ENCODE peak calls at places on chromosomes 16 and 17, in ten cellular contexts. K is tibial artery; A is GM23248; Y is heart left ventricle; H is lung; L is thoracic aorta; R is PC-9; X is fibroblast of lung; B is thyroid gland; U is CD4-positive, alpha-beta memory T cell. G is an unnamed sample. For H3K4me1, the result is how much of the 10 kb centered on the place peaks cover.

GRCh38 chr16:85480727-85481101 is 132.4 kb upstream of the GSE1 start:
- DNase-seq in K (no peak), U (no peak), A (no peak), X (no peak), H (no peak), Y (no peak), R (no peak), B (no peak), L (no peak), G (no peak)

GRCh38 chr17:72145972-72146755 is 25.3 kb downstream of the SOX9 start:
- DNase-seq in X (peak), R (no peak), U (no peak), K (no peak), H (no peak), L (no peak), Y (no peak), A (peak), B (no peak), G (no peak)

GRCh38 chr16:84672276-84673202 is 24.2 kb downstream of the KLHL36 start:
- DNase-seq in H (peak), K (peak), U (peak), R (peak), Y (peak), A (peak), L (peak), B (peak), X (peak), G (peak)

GRCh38 chr16:56911771-56912541 is 20.0 kb upstream of the HERPUD1 start:
- DNase-seq in R (no peak), Y (peak), K (peak), L (no peak), H (peak), B (no peak), X (peak), A (peak), U (no peak), G (peak)

GRCh38 chr16:4336701-4337539 is 14.2 kb downstream of the PAM16 start:
- DNase-seq in X (no peak), Y (no peak), H (no peak), K (peak), U (no peak), L (no peak), B (no peak), A (no peak), R (no peak), G (no peak)

GRCh38 chr16:57720142-57720575 is 15.4 kb upstream of the KATNB1 start:
- DNase-seq in L (no peak), U (peak), B (peak), X (peak), K (no peak), R (peak), Y (peak), A (peak), H (peak), G (peak)

GRCh38 chr16:4314532-4315184 is 1.2 kb upstream of the GLIS2 start:
- DNase-seq in H (no peak), L (no peak), U (peak), Y (no peak), A (peak), X (peak), K (peak), B (peak), R (no peak), G (peak)

GRCh38 chr17:39655105-39655504 is 10.0 kb upstream of the TCAP start:
- DNase-seq in B (no peak), K (no peak), U (no peak), L (no peak), A (no peak), X (no peak), R (no peak), Y (no peak), H (no peak), G (no peak)

GRCh38 chr17:79690988-79691836 is 39.5 kb upstream of the ENPP7 start:
- DNase-seq in X (no peak), Y (no peak), A (no peak), L (no peak), B (no peak), K (no peak), U (no peak), H (no peak), R (no peak), G (no peak)

GRCh38 chr16:12763517-12763916 is 40.2 kb downstream of the CPPED1 start:
- DNase-seq in A (no peak), L (no peak), X (peak), H (no peak), U (no peak), B (no peak), K (no peak), Y (no peak), R (no peak), G (no peak)

GRCh38 chr16:68711421-68712139 is 25.5 kb upstream of the CDH1 start:
- DNase-seq in X (no peak), L (no peak), H (no peak), B (no peak), Y (no peak), A (no peak), K (no peak), R (no peak), U (no peak), G (peak)

GRCh38 chr16:31242197-31242596 is 17.6 kb upstream of the ITGAM start:
- DNase-seq in X (no peak), R (no peak), K (no peak), B (no peak), U (no peak), A (peak), L (no peak), H (no peak), Y (no peak), G (no peak)

GRCh38 chr17:16171613-16172012 is 43.7 kb downstream of the NCOR1 start:
- DNase-seq in X (peak), K (no peak), B (no peak), A (no peak), R (peak), Y (no peak), U (no peak), H (peak), L (no peak), G (peak)

GRCh38 chr16:11148045-11148444 is 108.0 kb downstream of the SOCS1 start:
- DNase-seq in L (no peak), K (no peak), A (no peak), H (no peak), Y (no peak), X (no peak), B (no peak), R (no peak), U (no peak), G (no peak)

GRCh38 chr16:81204794-81205680 is 33.5 kb upstream of the BCO1 start:
- DNase-seq in R (no peak), K (no peak), X (peak), H (no peak), L (no peak), B (peak), U (peak), Y (no peak), A (peak), G (peak)

GRCh38 chr16:58128181-58128631 is 975 bp downstream of the CFAP20 start:
- DNase-seq in K (no peak), U (peak), X (no peak), R (no peak), Y (no peak), L (no peak), B (peak), H (no peak), A (peak), G (no peak)

GRCh38 chr16:66409156-66409555 is 17.9 kb upstream of the BEAN1 start:
- DNase-seq in Y (no peak), B (no peak), H (no peak), X (peak), K (no peak), R (no peak), L (no peak), U (no peak), A (peak), G (no peak)

GRCh38 chr17:65198653-65199382 is 61.6 kb downstream of the RGS9 start:
- DNase-seq in K (no peak), R (peak), H (no peak), Y (no peak), B (no peak), X (peak), A (peak), U (peak), L (no peak), G (no peak)

GRCh38 chr16:20954574-20954973 is 54.0 kb downstream of the LYRM1 start:
- DNase-seq in K (no peak), A (no peak), H (no peak), B (no peak), U (no peak), X (no peak), Y (no peak), L (no peak), R (no peak), G (no peak)

GRCh38 chr17:49315974-49316570 is 46.0 kb downstream of the ZNF652 start:
- DNase-seq in R (no peak), X (peak), A (peak), B (no peak), L (no peak), Y (no peak), H (no peak), U (no peak), K (no peak), G (no peak)

GRCh38 chr17:43010667-43011308 is 4.2 kb downstream of the IFI35 start:
- DNase-seq in A (no peak), R (peak), L (no peak), B (no peak), X (no peak), H (no peak), K (no peak), Y (no peak), U (no peak), G (peak)

GRCh38 chr16:6483634-6484033 is 849.0 kb upstream of the RBFOX1 start:
- DNase-seq in Y (no peak), R (no peak), U (no peak), A (no peak), B (no peak), L (no peak), X (no peak), H (no peak), K (no peak), G (no peak)

GRCh38 chr16:1707193-1707790 is 1.3 kb downstream of the MAPK8IP3 start:
- DNase-seq in H (no peak), A (peak), L (no peak), K (no peak), B (peak), R (no peak), U (no peak), X (peak), Y (no peak), G (peak)

GRCh38 chr16:83561876-83562275 is 245.9 kb upstream of the HSBP1 start:
- DNase-seq in H (no peak), R (no peak), K (no peak), A (peak), X (peak), L (no peak), U (no peak), Y (no peak), B (peak), G (no peak)

GRCh38 chr16:29712770-29713169 is 33.0 kb downstream of the C16orf54 start:
- DNase-seq in R (no peak), X (no peak), Y (no peak), H (no peak), B (no peak), K (no peak), L (no peak), U (no peak), A (no peak), G (no peak)

GRCh38 chr16:4675864-4676786 is 17.2 kb upstream of the NUDT16L1 start:
- DNase-seq in L (no peak), K (no peak), U (peak), X (no peak), R (no peak), H (no peak), B (no peak), Y (peak), A (no peak), G (no peak)

GRCh38 chr17:1143573-1143972 is 36.2 kb downstream of the ABR start:
- DNase-seq in H (no peak), Y (no peak), B (no peak), L (no peak), U (no peak), X (peak), R (no peak), A (peak), K (no peak), G (no peak)

GRCh38 chr17:40518401-40519088 is 17.1 kb upstream of the TNS4 start:
- DNase-seq in X (peak), L (no peak), B (no peak), H (no peak), Y (no peak), A (peak), K (peak), U (no peak), R (peak), G (no peak)

GRCh38 chr16:23571895-23572294 is 14.4 kb downstream of the UBFD1 start:
- DNase-seq in X (no peak), K (no peak), A (no peak), U (no peak), H (no peak), R (no peak), Y (no peak), B (no peak), L (no peak), G (no peak)

GRCh38 chr17:75024686-75025397 is 12.4 kb downstream of the MRPL58 start:
- DNase-seq in H (no peak), A (no peak), B (no peak), R (no peak), X (no peak), K (no peak), Y (no peak), L (no peak), U (peak), G (no peak)

GRCh38 chr16:4158143-4159093 is 42.2 kb upstream of the ADCY9 start:
- DNase-seq in H (no peak), A (no peak), Y (no peak), X (no peak), L (no peak), R (no peak), B (no peak), U (no peak), K (no peak), G (no peak)

GRCh38 chr16:76837872-76838271 is 353.1 kb upstream of the MON1B start:
- DNase-seq in A (no peak), X (no peak), Y (no peak), H (no peak), U (no peak), L (no peak), B (no peak), K (no peak), R (peak), G (no peak)

GRCh38 chr17:29870836-29871430 is 59.1 kb downstream of the SSH2 start:
- DNase-seq in R (no peak), K (no peak), A (no peak), B (peak), U (no peak), H (no peak), X (no peak), Y (no peak), L (no peak), G (no peak)

GRCh38 chr17:41354538-41354937 is 3.9 kb upstream of the KRT33A start:
- DNase-seq in R (no peak), U (no peak), H (no peak), K (no peak), X (no peak), Y (no peak), L (no peak), B (no peak), A (no peak), G (no peak)

GRCh38 chr17:30172560-30172959 is 55.9 kb downstream of the NSRP1 start:
- DNase-seq in U (no peak), R (no peak), H (no peak), Y (no peak), A (no peak), B (no peak), L (no peak), X (no peak), K (no peak), G (no peak)

GRCh38 chr17:62968445-62968923 is 2.4 kb downstream of the TANC2 start:
- DNase-seq in H (peak), L (no peak), K (no peak), B (peak), R (peak), X (peak), U (peak), Y (peak), A (peak), G (peak)

GRCh38 chr16:14495213-14496046 is 134.6 kb downstream of the PARN start:
- DNase-seq in K (no peak), B (no peak), L (no peak), H (no peak), U (no peak), Y (no peak), X (no peak), R (no peak), A (no peak), G (no peak)

GRCh38 chr16:47779201-47780016 is 318.3 kb downstream of the PHKB start:
- DNase-seq in R (no peak), Y (no peak), K (no peak), X (peak), A (peak), U (peak), L (no peak), H (no peak), B (no peak), G (no peak)

GRCh38 chr16:87201777-87202176 is 115.4 kb downstream of the C16orf95 start:
- DNase-seq in X (no peak), Y (no peak), R (no peak), K (peak), A (no peak), B (no peak), U (no peak), L (no peak), H (no peak), G (no peak)
- H3K27ac ChIP-seq in X (peak), Y (no peak), R (peak), K (peak), A (peak), B (no peak), U (no peak), L (peak), H (peak), G (no peak)

GRCh38 chr16:71899171-71899570 is 3.8 kb downstream of the IST1 start:
- DNase-seq in B (no peak), R (no peak), L (no peak), U (no peak), A (no peak), X (no peak), K (no peak), H (no peak), Y (no peak), G (no peak)
- H3K4me1 ChIP-seq in B (under half), R (under half), L (half or more), U (half or more), A (under half), X (under half), K (under half), H (under half), Y (under half), G (half or more)

GRCh38 chr17:81470270-81470943 is 42.2 kb downstream of the ACTG1 start:
- DNase-seq in B (no peak), H (no peak), X (no peak), A (no peak), K (no peak), U (no peak), R (no peak), Y (no peak), L (no peak), G (no peak)

GRCh38 chr17:81468765-81469121 is 43.9 kb downstream of the ACTG1 start:
- DNase-seq in R (no peak), U (no peak), X (no peak), H (no peak), L (no peak), K (no peak), Y (no peak), A (no peak), B (no peak), G (no peak)

GRCh38 chr17:81468111-81468764 is 44.4 kb downstream of the ACTG1 start:
- DNase-seq in Y (no peak), B (no peak), H (no peak), K (no peak), U (no peak), L (no peak), X (no peak), R (no peak), A (no peak), G (no peak)

GRCh38 chr17:81470944-81471803 is 41.4 kb downstream of the ACTG1 start:
- DNase-seq in R (no peak), H (no peak), U (no peak), X (peak), K (no peak), Y (no peak), A (peak), L (no peak), B (no peak), G (no peak)

DNA sequence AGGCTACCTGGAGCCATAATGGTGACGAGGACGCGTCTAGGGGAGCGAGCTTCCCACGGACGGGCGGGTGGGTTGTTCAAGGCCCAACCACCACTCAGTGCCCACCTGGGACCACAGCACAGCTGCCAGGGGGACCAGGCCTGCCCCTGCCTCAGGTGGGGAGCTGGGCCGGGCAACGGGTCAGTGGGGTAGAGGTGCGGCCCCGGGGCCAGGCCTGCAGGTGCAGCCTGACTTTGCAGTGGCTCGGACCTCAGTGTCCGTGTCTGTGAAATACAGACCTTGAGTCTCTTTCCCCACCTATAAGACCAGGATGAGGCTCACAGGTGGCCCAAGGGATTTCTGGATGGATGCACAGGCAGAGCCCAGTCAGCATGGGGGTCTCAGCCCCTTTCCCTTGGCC is 43.3 kb downstream of the ACTG1 start:
- DNase-seq in R (no peak), L (no peak), Y (no peak), A (no peak), U (no peak), H (no peak), X (no peak), K (no peak), B (no peak), G (no peak)
- H3K27ac ChIP-seq in R (no peak), L (no peak), Y (no peak), A (no peak), U (no peak), H (no peak), X (no peak), K (no peak), B (no peak), G (no peak)

DNA sequence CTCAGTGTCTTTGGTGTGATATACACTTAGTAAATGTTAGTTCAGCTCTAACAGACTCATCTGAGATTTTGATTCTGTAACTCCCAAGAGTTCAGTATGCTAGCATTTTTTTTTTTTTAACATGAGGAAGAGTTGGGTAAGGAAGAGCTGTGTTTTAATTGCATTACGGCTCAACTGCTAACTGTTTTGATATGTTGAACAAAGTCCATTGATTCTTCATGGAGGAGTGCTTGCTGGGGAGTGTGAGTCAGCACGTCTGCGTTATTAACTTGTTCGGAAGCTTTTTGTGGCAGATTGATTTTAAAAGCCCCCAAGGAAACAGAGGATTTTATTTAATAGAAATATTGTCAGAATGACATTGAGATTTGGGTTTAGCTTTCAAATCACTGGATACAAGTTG is 45.8 kb downstream of the PITPNC1 start:
- DNase-seq in U (no peak), K (no peak), H (no peak), L (no peak), B (no peak), Y (no peak), R (no peak), A (no peak), X (peak), G (no peak)
- H3K4me1 ChIP-seq in U (half or more), K (under half), H (under half), L (under half), B (under half), Y (under half), R (under half), A (under half), X (under half), G (under half)

DNA sequence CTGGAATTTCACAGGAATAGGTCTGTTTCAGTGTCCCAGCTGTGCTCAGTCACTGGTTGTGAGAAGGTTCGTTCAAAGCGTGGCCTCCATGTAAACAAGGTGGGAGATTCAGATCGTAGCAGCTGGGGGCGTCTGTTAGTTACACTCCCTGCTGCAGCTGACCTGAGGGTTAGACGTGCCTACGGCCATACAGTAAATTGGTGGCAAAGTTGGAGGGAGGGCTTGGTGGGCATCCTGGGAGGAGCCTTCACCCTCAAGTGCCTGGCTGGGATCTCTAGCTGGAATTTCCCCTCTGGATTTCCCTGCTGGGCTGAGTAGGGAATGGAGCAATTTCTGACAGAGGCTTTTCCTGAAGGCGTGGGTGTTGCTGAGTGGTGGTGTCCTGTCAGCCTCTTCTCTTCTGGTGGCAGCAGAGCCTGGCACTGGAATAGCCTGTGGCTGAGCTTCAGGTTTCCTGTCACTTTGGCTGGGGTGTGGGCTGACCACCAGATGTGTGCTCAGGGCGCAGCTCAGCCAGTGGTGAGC is 6.4 kb downstream of the FCSK start:
- DNase-seq in B (no peak), R (no peak), Y (no peak), L (no peak), U (no peak), H (no peak), X (no peak), A (peak), K (no peak), G (no peak)
- H3K27ac ChIP-seq in B (no peak), R (no peak), Y (no peak), L (no peak), U (no peak), H (peak), X (no peak), A (no peak), K (no peak), G (no peak)

GRCh38 chr17:77119668-77120301 is 21.0 kb upstream of the SEC14L1 start:
- DNase-seq in H (no peak), Y (no peak), K (no peak), B (no peak), L (no peak), A (no peak), X (no peak), U (no peak), R (no peak), G (no peak)
- H3K4me1 ChIP-seq in H (under half), Y (under half), K (under half), B (under half), L (under half), A (under half), X (under half), U (under half), R (under half), G (under half)

G was measured in body of pancreas.